ENCODE peak calls at places on chromosomes 4 and X, in six cellular contexts. One of them, this sample, is unnamed.
A peak's percentile ranks its signal among the peaks of the same experiment; 100 is the strongest.

GRCh38 chr4:139816856-139817255 is 151.2 kb downstream of the MGST2 start:
- DNase-seq in fibroblast of pulmonary artery: no peak
- DNase-seq in AG10803: no peak
- DNase-seq in spleen: no peak
- DNase-seq in epithelial cell of esophagus: no peak
- DNase-seq in body of pancreas: no peak
- DNase-seq in this sample: no peak

GRCh38 chr4:181661090-181661489 is 582.1 kb upstream of the TENM3 start:
- DNase-seq in fibroblast of pulmonary artery: peak; percentile 57
- DNase-seq in AG10803: peak; percentile 87
- DNase-seq in spleen: no peak
- DNase-seq in epithelial cell of esophagus: peak; percentile 74
- DNase-seq in body of pancreas: no peak
- DNase-seq in this sample: peak; percentile 93

GRCh38 chrX:86149089-86149488 is 838 bp downstream of the DACH2 start:
- DNase-seq in fibroblast of pulmonary artery: no peak
- DNase-seq in AG10803: no peak
- DNase-seq in spleen: no peak
- DNase-seq in epithelial cell of esophagus: peak; percentile 12
- DNase-seq in body of pancreas: no peak
- DNase-seq in this sample: no peak

GRCh38 chrX:134258202-134258601 is 21.2 kb downstream of the CCDC160 start:
- DNase-seq in fibroblast of pulmonary artery: no peak
- DNase-seq in AG10803: no peak
- DNase-seq in spleen: no peak
- DNase-seq in epithelial cell of esophagus: no peak
- DNase-seq in body of pancreas: no peak
- DNase-seq in this sample: no peak

GRCh38 chr4:3111461-3111860 is 37.0 kb downstream of the HTT start:
- DNase-seq in fibroblast of pulmonary artery: peak; percentile 87
- DNase-seq in AG10803: no peak
- DNase-seq in spleen: no peak
- DNase-seq in epithelial cell of esophagus: peak; percentile 80
- DNase-seq in body of pancreas: no peak
- DNase-seq in this sample: peak; percentile 63

GRCh38 chr4:100682477-100683218 is 164.8 kb upstream of the EMCN start:
- DNase-seq in fibroblast of pulmonary artery: no peak
- DNase-seq in AG10803: no peak
- DNase-seq in spleen: peak; percentile 55
- DNase-seq in epithelial cell of esophagus: no peak
- DNase-seq in body of pancreas: no peak
- DNase-seq in this sample: no peak

GRCh38 chr4:40200881-40201797 is 4.3 kb downstream of the RHOH start:
- DNase-seq in fibroblast of pulmonary artery: no peak
- DNase-seq in AG10803: no peak
- DNase-seq in spleen: no peak
- DNase-seq in epithelial cell of esophagus: peak; percentile 31
- DNase-seq in body of pancreas: no peak
- DNase-seq in this sample: peak; percentile 52

GRCh38 chrX:113510586-113510985 is 670.0 kb upstream of the AMOT start:
- DNase-seq in fibroblast of pulmonary artery: no peak
- DNase-seq in AG10803: peak; percentile 33
- DNase-seq in spleen: no peak
- DNase-seq in epithelial cell of esophagus: no peak
- DNase-seq in body of pancreas: no peak
- DNase-seq in this sample: peak; percentile 6

GRCh38 chr4:105765690-105766407 is 57.3 kb downstream of the GSTCD start:
- DNase-seq in fibroblast of pulmonary artery: peak; percentile 93
- DNase-seq in AG10803: peak; percentile 80
- DNase-seq in spleen: no peak
- DNase-seq in epithelial cell of esophagus: peak; percentile 95
- DNase-seq in body of pancreas: no peak
- DNase-seq in this sample: peak; percentile 89

GRCh38 chr4:76954489-76954888 is 4.9 kb downstream of the SEPTIN11 start:
- DNase-seq in fibroblast of pulmonary artery: no peak
- DNase-seq in AG10803: no peak
- DNase-seq in spleen: no peak
- DNase-seq in epithelial cell of esophagus: no peak
- DNase-seq in body of pancreas: peak; percentile 62
- DNase-seq in this sample: no peak

GRCh38 chrX:106481341-106481740 is 130.4 kb upstream of the RADX start:
- DNase-seq in fibroblast of pulmonary artery: peak; percentile 61
- DNase-seq in AG10803: peak; percentile 40
- DNase-seq in spleen: no peak
- DNase-seq in epithelial cell of esophagus: peak; percentile 55
- DNase-seq in body of pancreas: peak; percentile 60
- DNase-seq in this sample: peak; percentile 53

GRCh38 chrX:1397441-1397840 is 5.5 kb upstream of the SLC25A6 start:
- DNase-seq in fibroblast of pulmonary artery: no peak
- DNase-seq in AG10803: no peak
- DNase-seq in spleen: peak; percentile 45
- DNase-seq in epithelial cell of esophagus: no peak
- DNase-seq in body of pancreas: no peak
- DNase-seq in this sample: no peak

GRCh38 chrX:9147086-9147485 is 113.2 kb upstream of the FAM9B start:
- DNase-seq in fibroblast of pulmonary artery: no peak
- DNase-seq in AG10803: no peak
- DNase-seq in spleen: no peak
- DNase-seq in epithelial cell of esophagus: no peak
- DNase-seq in body of pancreas: no peak
- DNase-seq in this sample: no peak

GRCh38 chr4:181819951-181820350 is 423.3 kb upstream of the TENM3 start:
- DNase-seq in fibroblast of pulmonary artery: no peak
- DNase-seq in AG10803: peak; percentile 3
- DNase-seq in spleen: no peak
- DNase-seq in epithelial cell of esophagus: no peak
- DNase-seq in body of pancreas: no peak
- DNase-seq in this sample: peak; percentile 45

GRCh38 chr4:19382993-19383392 is 868.7 kb upstream of the SLIT2 start:
- DNase-seq in fibroblast of pulmonary artery: peak; percentile 31
- DNase-seq in AG10803: peak; percentile 88
- DNase-seq in spleen: no peak
- DNase-seq in epithelial cell of esophagus: peak; percentile 35
- DNase-seq in body of pancreas: no peak
- DNase-seq in this sample: peak; percentile 94

GRCh38 chrX:136858007-136858756 is 22.3 kb downstream of the RBMX start:
- DNase-seq in fibroblast of pulmonary artery: no peak
- DNase-seq in AG10803: no peak
- DNase-seq in spleen: no peak
- DNase-seq in epithelial cell of esophagus: no peak
- DNase-seq in body of pancreas: no peak
- DNase-seq in this sample: no peak

GRCh38 chr4:75434105-75434504 is 80.1 kb downstream of the RCHY1 start:
- DNase-seq in fibroblast of pulmonary artery: no peak
- DNase-seq in AG10803: no peak
- DNase-seq in spleen: no peak
- DNase-seq in epithelial cell of esophagus: no peak
- DNase-seq in body of pancreas: no peak
- DNase-seq in this sample: no peak

GRCh38 chrX:138874271-138874670 is 162.8 kb upstream of the FGF13 start:
- DNase-seq in fibroblast of pulmonary artery: no peak
- DNase-seq in AG10803: no peak
- DNase-seq in spleen: no peak
- DNase-seq in epithelial cell of esophagus: no peak
- DNase-seq in body of pancreas: no peak
- DNase-seq in this sample: no peak

GRCh38 chr4:54525602-54526001 is 132.2 kb upstream of the KIT start:
- DNase-seq in fibroblast of pulmonary artery: peak; percentile 96
- DNase-seq in AG10803: peak; percentile 95
- DNase-seq in spleen: no peak
- DNase-seq in epithelial cell of esophagus: peak; percentile 81
- DNase-seq in body of pancreas: no peak
- DNase-seq in this sample: peak; percentile 81

GRCh38 chr4:153468587-153468986 is 2.4 kb downstream of the TMEM131L start:
- DNase-seq in fibroblast of pulmonary artery: no peak
- DNase-seq in AG10803: no peak
- DNase-seq in spleen: no peak
- DNase-seq in epithelial cell of esophagus: no peak
- DNase-seq in body of pancreas: no peak
- DNase-seq in this sample: no peak

GRCh38 chr4:16032871-16033505 is 50.8 kb downstream of the PROM1 start:
- DNase-seq in fibroblast of pulmonary artery: no peak
- DNase-seq in AG10803: no peak
- DNase-seq in spleen: no peak
- DNase-seq in epithelial cell of esophagus: no peak
- DNase-seq in body of pancreas: no peak
- DNase-seq in this sample: no peak

GRCh38 chr4:7795983-7796382 is 143.7 kb downstream of the AFAP1 start:
- DNase-seq in fibroblast of pulmonary artery: no peak
- DNase-seq in AG10803: no peak
- DNase-seq in spleen: peak; percentile 5
- DNase-seq in epithelial cell of esophagus: no peak
- DNase-seq in body of pancreas: no peak
- DNase-seq in this sample: no peak

GRCh38 chr4:7788687-7789425 is 150.8 kb downstream of the AFAP1 start:
- DNase-seq in fibroblast of pulmonary artery: peak; percentile 37
- DNase-seq in AG10803: peak; percentile 68
- DNase-seq in spleen: peak; percentile 51
- DNase-seq in epithelial cell of esophagus: no peak
- DNase-seq in body of pancreas: no peak
- DNase-seq in this sample: no peak

GRCh38 chr4:7797330-7797729 is 142.3 kb downstream of the AFAP1 start:
- DNase-seq in fibroblast of pulmonary artery: no peak
- DNase-seq in AG10803: no peak
- DNase-seq in spleen: peak; percentile 32
- DNase-seq in epithelial cell of esophagus: no peak
- DNase-seq in body of pancreas: no peak
- DNase-seq in this sample: no peak

GRCh38 chr4:7792616-7793015 is 147.0 kb downstream of the AFAP1 start:
- DNase-seq in fibroblast of pulmonary artery: peak; percentile 40
- DNase-seq in AG10803: no peak
- DNase-seq in spleen: peak; percentile 6
- DNase-seq in epithelial cell of esophagus: no peak
- DNase-seq in body of pancreas: no peak
- DNase-seq in this sample: no peak

GRCh38 chr4:7793186-7793585 is 146.5 kb downstream of the AFAP1 start:
- DNase-seq in fibroblast of pulmonary artery: no peak
- DNase-seq in AG10803: no peak
- DNase-seq in spleen: peak; percentile 17
- DNase-seq in epithelial cell of esophagus: no peak
- DNase-seq in body of pancreas: no peak
- DNase-seq in this sample: no peak
- H3K4me3 ChIP-seq in fibroblast of pulmonary artery: no peak overlapping the region
- H3K4me3 ChIP-seq in AG10803: no peak overlapping the region
- H3K4me3 ChIP-seq in spleen: no peak overlapping the region
- H3K4me3 ChIP-seq in epithelial cell of esophagus: no peak overlapping the region
- H3K4me3 ChIP-seq in body of pancreas: no peak overlapping the region
- H3K4me3 ChIP-seq in this sample: no peak overlapping the region

GRCh38 chr4:17642404-17642783 is 28.0 kb downstream of the MED28 start:
- DNase-seq in fibroblast of pulmonary artery: no peak
- DNase-seq in AG10803: no peak
- DNase-seq in spleen: no peak
- DNase-seq in epithelial cell of esophagus: no peak
- DNase-seq in body of pancreas: no peak
- DNase-seq in this sample: no peak

GRCh38 chr4:17646693-17647092 is 32.3 kb downstream of the MED28 start:
- DNase-seq in fibroblast of pulmonary artery: no peak
- DNase-seq in AG10803: no peak
- DNase-seq in spleen: no peak
- DNase-seq in epithelial cell of esophagus: no peak
- DNase-seq in body of pancreas: no peak
- DNase-seq in this sample: no peak

GRCh38 chr4:17647176-17647806 is 32.9 kb downstream of the MED28 start:
- DNase-seq in fibroblast of pulmonary artery: no peak
- DNase-seq in AG10803: no peak
- DNase-seq in spleen: no peak
- DNase-seq in epithelial cell of esophagus: no peak
- DNase-seq in body of pancreas: no peak
- DNase-seq in this sample: no peak

GRCh38 chr4:17650404-17650803 is 36.0 kb downstream of the MED28 start:
- DNase-seq in fibroblast of pulmonary artery: no peak
- DNase-seq in AG10803: no peak
- DNase-seq in spleen: no peak
- DNase-seq in epithelial cell of esophagus: no peak
- DNase-seq in body of pancreas: no peak
- DNase-seq in this sample: no peak

DNA sequence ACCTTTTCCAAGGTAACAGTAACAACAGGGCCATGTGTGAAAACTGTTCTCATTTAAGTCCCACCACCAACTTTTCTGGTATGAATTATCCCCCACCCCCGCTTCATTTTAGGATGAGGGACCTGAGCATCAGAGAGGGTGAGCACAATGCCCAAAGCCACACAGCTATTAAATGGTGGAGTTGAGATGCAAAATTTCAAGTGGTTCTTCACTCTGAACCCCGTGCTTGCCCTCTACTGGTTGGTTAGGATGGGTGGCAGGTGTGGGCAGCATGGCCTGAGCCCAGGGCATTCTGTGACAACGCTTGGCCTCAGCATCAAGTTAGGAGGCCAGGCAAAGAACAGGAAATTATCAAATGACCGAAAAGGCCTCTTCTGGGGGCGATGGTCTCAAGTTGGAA is 33.5 kb downstream of the MED28 start:
- DNase-seq in fibroblast of pulmonary artery: no peak
- DNase-seq in AG10803: no peak
- DNase-seq in spleen: no peak
- DNase-seq in epithelial cell of esophagus: no peak
- DNase-seq in body of pancreas: no peak
- DNase-seq in this sample: no peak
- TF ChIP-seq CTCF in fibroblast of pulmonary artery: peak; percentile 2
- TF ChIP-seq CTCF in AG10803: no peak
- TF ChIP-seq CTCF in spleen: no peak
- TF ChIP-seq CTCF in epithelial cell of esophagus: no peak
- TF ChIP-seq CTCF in body of pancreas: no peak
- TF ChIP-seq CTCF in this sample: peak; percentile 4

GRCh38 chr4:138775485-138775884 is 240.1 kb upstream of the NOCT start:
- DNase-seq in fibroblast of pulmonary artery: no peak
- DNase-seq in AG10803: no peak
- DNase-seq in spleen: no peak
- DNase-seq in epithelial cell of esophagus: no peak
- DNase-seq in body of pancreas: no peak
- DNase-seq in this sample: no peak
- H3K4me3 ChIP-seq in fibroblast of pulmonary artery: no peak overlapping the region
- H3K4me3 ChIP-seq in AG10803: no peak overlapping the region
- H3K4me3 ChIP-seq in spleen: no peak overlapping the region
- H3K4me3 ChIP-seq in epithelial cell of esophagus: no peak overlapping the region
- H3K4me3 ChIP-seq in body of pancreas: no peak overlapping the region
- H3K4me3 ChIP-seq in this sample: no peak overlapping the region

DNA sequence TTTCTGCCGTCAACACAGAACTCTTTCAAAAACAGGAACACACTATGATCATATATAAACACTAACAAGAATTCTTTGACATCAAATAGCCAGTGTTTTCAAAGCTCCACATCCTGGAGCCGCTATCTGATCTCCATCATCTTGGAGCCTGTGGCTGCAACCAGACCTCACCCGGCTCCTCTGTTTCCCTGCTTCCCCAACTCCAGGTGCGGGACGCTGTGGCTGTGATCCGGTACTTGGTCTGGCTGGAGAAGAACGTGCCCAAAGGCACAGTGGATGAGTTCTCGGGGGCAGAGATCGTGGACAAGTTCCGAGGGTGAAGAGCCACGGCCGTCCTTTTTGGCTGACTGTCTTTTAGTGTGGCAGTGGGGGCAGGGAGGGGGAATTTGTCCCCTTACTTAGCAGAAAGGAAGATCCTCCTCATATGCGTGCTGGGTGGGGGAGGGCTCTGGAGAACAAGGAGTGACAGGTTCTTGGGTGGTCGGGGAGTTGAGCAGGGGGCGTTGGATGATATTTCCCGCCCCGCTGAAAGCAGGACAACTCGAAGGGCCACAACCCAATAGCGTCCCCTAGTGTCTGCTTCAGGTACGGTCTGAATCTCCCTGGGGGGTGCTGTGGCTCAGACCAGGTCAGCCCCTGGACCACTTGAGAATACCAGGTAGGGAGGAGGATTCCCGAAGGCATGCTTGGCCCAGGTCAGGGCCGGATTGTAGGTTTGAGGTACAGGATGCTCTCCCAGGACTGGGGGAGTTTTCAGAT is 15.7 kb downstream of the XPNPEP2 start:
- DNase-seq in fibroblast of pulmonary artery: no peak
- DNase-seq in AG10803: no peak
- DNase-seq in spleen: peak; percentile 72
- DNase-seq in epithelial cell of esophagus: no peak
- DNase-seq in body of pancreas: no peak
- DNase-seq in this sample: no peak
- TF ChIP-seq CTCF in fibroblast of pulmonary artery: peak; percentile 18
- TF ChIP-seq CTCF in AG10803: peak; percentile 13
- TF ChIP-seq CTCF in spleen: peak; percentile 34
- TF ChIP-seq CTCF in epithelial cell of esophagus: peak; percentile 26
- TF ChIP-seq CTCF in body of pancreas: no peak
- TF ChIP-seq CTCF in this sample: peak; percentile 30